ENCODE peak calls at places on chromosomes 2 and 18, in eight cellular contexts. D, N, B, S, F, H, J and U are unnamed samples.

GRCh38 chr2:143171817-143172216 is 42.6 kb downstream of the ARHGAP15 start:
- DNase-seq in N (no peak), B (no peak), S (no peak), H (no peak), D (no peak), F (no peak), J (no peak), U (no peak)

GRCh38 chr18:67476585-67476984 is 39.9 kb downstream of the DSEL start:
- DNase-seq in J (no peak), F (no peak), D (no peak), H (no peak), B (no peak), S (no peak), N (no peak), U (no peak)

GRCh38 chr2:234308814-234309195 is 188.1 kb downstream of the ARL4C start:
- DNase-seq in B (no peak), D (no peak), J (no peak), N (no peak), H (no peak), F (peak; percentile 40), S (no peak), U (no peak)

GRCh38 chr18:42245137-42245536 is 290.1 kb downstream of the PIK3C3 start:
- DNase-seq in B (peak; percentile 12), N (no peak), J (no peak), D (no peak), H (no peak), F (no peak), S (no peak), U (no peak)

GRCh38 chr2:24763843-24764242 is 29.3 kb downstream of the PTRHD1 start:
- DNase-seq in H (no peak), D (no peak), B (no peak), S (no peak), J (no peak), N (no peak), F (no peak), U (no peak)

GRCh38 chr2:64979744-64980143 is 9.5 kb upstream of the SLC1A4 start:
- DNase-seq in J (no peak), S (no peak), N (no peak), H (no peak), B (no peak), D (peak; percentile 89), F (no peak), U (no peak)

GRCh38 chr2:237131749-237132148 is 46.1 kb downstream of the COPS8 start:
- DNase-seq in S (no peak), F (no peak), H (no peak), B (no peak), D (no peak), N (no peak), J (no peak), U (no peak)

GRCh38 chr2:174331731-174332606 is 2.8 kb upstream of the SP9 start:
- DNase-seq in B (no peak), D (no peak), H (no peak), F (no peak), S (no peak), N (no peak), J (no peak), U (no peak)

GRCh38 chr18:59696311-59697235 is 650 bp downstream of the CCBE1 start:
- DNase-seq in B (no peak), F (no peak), H (no peak), D (peak; percentile 72), J (no peak), N (no peak), S (no peak), U (peak; percentile 54)

GRCh38 chr2:39872748-39873147 is 93.7 kb upstream of the THUMPD2 start:
- DNase-seq in D (no peak), S (no peak), J (no peak), N (no peak), B (no peak), F (no peak), H (no peak), U (no peak)

GRCh38 chr18:58178476-58178875 is 134.4 kb downstream of the NEDD4L start:
- DNase-seq in J (no peak), N (no peak), S (no peak), F (no peak), D (no peak), B (peak; percentile 11), H (no peak), U (no peak)

GRCh38 chr2:56077352-56077915 is 106.4 kb upstream of the CCDC85A start:
- DNase-seq in H (peak; percentile 64), D (peak; percentile 12), N (no peak), J (no peak), S (peak; percentile 45), F (no peak), B (peak; percentile 49), U (peak; percentile 17)

GRCh38 chr18:62510744-62511143 is 12.1 kb upstream of the ZCCHC2 start:
- DNase-seq in H (no peak), J (no peak), D (no peak), B (peak; percentile 72), S (no peak), N (no peak), F (no peak), U (no peak)

GRCh38 chr2:230829293-230829692 is 35.4 kb upstream of the ITM2C start:
- DNase-seq in N (no peak), F (no peak), J (no peak), B (no peak), S (no peak), D (no peak), H (no peak), U (no peak)

GRCh38 chr2:230827774-230828271 is 36.9 kb upstream of the ITM2C start:
- DNase-seq in H (no peak), D (no peak), F (no peak), S (no peak), B (no peak), N (no peak), J (no peak), U (no peak)

GRCh38 chr2:230829959-230830358 is 34.8 kb upstream of the ITM2C start:
- DNase-seq in S (no peak), J (no peak), F (no peak), D (no peak), B (no peak), N (no peak), H (no peak), U (no peak)

GRCh38 chr2:230830428-230830827 is 34.3 kb upstream of the ITM2C start:
- DNase-seq in D (peak; percentile 20), S (no peak), J (no peak), N (no peak), B (no peak), F (no peak), H (no peak), U (no peak)

GRCh38 chr2:230828272-230828961 is 36.3 kb upstream of the ITM2C start:
- DNase-seq in D (no peak), H (no peak), F (no peak), N (no peak), J (no peak), B (no peak), S (no peak), U (no peak)
- H3K4me3 ChIP-seq in D (peak overlapping the region; percentile 31), H (no peak overlapping the region), F (no peak overlapping the region), N (peak overlapping the region; percentile 36), J (no peak overlapping the region), B (no peak overlapping the region), S (no peak overlapping the region), U (no peak overlapping the region)

GRCh38 chr2:134493797-134494196 is 225.0 kb downstream of the TMEM163 start:
- DNase-seq in N (no peak), H (no peak), S (no peak), B (no peak), J (no peak), D (no peak), F (no peak), U (peak; percentile 28)

GRCh38 chr2:134491022-134491421 is 227.8 kb downstream of the TMEM163 start:
- DNase-seq in B (no peak), F (no peak), S (no peak), H (no peak), N (no peak), J (no peak), D (no peak), U (no peak)

GRCh38 chr2:134489732-134490384 is 228.9 kb downstream of the TMEM163 start:
- DNase-seq in J (no peak), F (no peak), H (no peak), B (no peak), N (no peak), S (no peak), D (no peak), U (peak; percentile 9)

GRCh38 chr2:134490535-134490934 is 228.3 kb downstream of the TMEM163 start:
- DNase-seq in B (no peak), F (no peak), J (no peak), S (no peak), H (no peak), D (no peak), N (no peak), U (no peak)

DNA sequence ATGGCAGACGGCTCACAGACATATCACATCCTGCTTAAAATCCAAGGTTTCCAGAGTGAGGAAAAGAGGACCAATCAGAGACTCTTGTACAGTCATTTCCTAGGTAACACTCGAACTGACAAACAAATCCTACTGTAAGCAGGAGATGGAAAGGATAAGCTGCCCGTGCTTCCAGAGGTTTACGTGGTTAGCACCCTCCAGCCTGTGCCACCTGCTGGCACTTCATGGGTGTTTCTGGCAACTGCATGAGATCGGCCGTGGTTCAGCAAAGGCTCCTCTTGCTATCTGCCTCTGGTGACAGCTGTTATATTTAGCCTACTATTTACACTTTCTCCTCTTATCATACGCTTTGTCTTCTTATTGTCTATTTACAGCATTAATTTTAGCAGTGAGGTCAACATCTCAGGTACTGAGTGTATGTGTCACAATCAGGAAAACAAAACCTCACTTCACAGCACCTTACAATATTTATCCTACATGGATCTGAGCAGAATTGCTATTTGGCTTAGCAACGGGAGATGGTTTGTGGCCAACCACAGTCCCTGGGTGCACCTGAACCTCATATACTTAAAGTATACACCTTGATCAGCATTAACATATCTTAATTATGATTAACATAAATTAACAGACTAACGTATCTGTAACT is 226.9 kb downstream of the TMEM163 start:
- DNase-seq in H (peak; percentile 65), J (no peak), N (no peak), B (peak; percentile 18), S (peak; percentile 49), D (peak; percentile 4), F (no peak), U (no peak)
- TF ChIP-seq CTCF in H (peak; percentile 38), J (peak; percentile 27), N (peak; percentile 17), B (peak; percentile 38), S (no peak), D (peak; percentile 11), F (no peak), U (no peak)

DNA sequence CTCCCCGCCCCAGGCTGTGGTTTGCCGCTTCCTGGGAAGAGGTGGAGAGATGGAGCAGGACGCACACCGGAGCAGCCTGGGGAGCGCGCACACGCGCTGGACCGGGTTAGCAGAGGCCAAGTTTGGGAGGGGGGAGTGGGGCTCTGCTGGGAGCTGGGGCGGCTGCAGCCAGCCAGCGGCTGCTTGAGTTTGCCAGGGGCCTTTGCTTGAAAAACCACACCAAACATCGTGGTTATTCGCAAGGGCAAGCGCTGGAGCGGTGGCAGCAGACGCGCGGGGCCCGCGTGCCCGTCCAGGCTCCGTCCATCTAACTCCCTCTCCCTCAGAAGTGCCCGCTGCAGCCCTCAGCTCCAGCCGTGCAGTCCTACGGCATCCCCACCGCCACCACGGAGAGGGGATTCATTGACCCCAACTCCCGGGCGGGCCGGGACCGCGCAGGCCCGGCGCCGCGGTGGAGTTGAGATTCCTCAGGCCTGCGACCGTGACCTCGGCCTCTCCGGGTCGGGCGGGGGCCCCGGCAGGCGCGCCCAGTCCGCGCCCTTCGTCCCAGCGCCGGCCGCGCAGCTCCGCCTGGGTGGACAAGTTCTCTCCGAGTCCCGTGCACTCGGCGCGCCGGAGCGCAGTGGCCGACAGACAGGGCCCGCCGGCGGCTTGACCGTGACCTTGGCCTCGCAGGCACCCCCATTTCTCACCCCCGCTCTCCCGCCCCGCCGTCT is 4.5 kb downstream of the PTGR3 start:
- DNase-seq in J (no peak), H (no peak), D (no peak), N (peak; percentile 75), F (no peak), S (no peak), B (no peak), U (peak; percentile 40)
- H3K27me3 ChIP-seq in J (no peaks in the 10 kb centered on the region), H (no peaks in the 10 kb centered on the region), D (no peaks in the 10 kb centered on the region), N (no peaks in the 10 kb centered on the region), F (no peaks in the 10 kb centered on the region), S (no peaks in the 10 kb centered on the region), B (no peaks in the 10 kb centered on the region), U (peaks cover 57% of the 10 kb centered on the region)

GRCh38 chr2:239772721-239773120 is 252.4 kb downstream of the NDUFA10 start:
- DNase-seq in H (no peak), N (peak; percentile 28), F (no peak), J (peak; percentile 26), D (no peak), S (no peak), B (no peak), U (no peak)
- H3K4me3 ChIP-seq in H (no peak overlapping the region), N (no peak overlapping the region), F (no peak overlapping the region), J (no peak overlapping the region), D (no peak overlapping the region), S (no peak overlapping the region), B (no peak overlapping the region), U (no peak overlapping the region)